ENCODE peak calls at places on chromosomes 7 and 10, in four cellular contexts. W is MM.1S, S is sigmoid colon, U is pancreas. K is an unnamed sample.

GRCh38 chr7:135833642-135834041 is 85.0 kb upstream of the FAM180A start:
- DNase-seq in W (no peak), S (no peak), U (no peak), K (no peak)

GRCh38 chr7:100544949-100545635 is 6.1 kb downstream of the AGFG2 start:
- DNase-seq in W (no peak), S (no peak), U (no peak), K (no peak)

GRCh38 chr7:148704189-148704588 is 5.5 kb downstream of the CUL1 start:
- DNase-seq in W (no peak), S (no peak), U (no peak), K (no peak)

GRCh38 chr10:111118758-111119157 is 41.9 kb downstream of the ADRA2A start:
- DNase-seq in W (no peak), S (no peak), U (no peak), K (no peak)

GRCh38 chr7:100065452-100066186 is 15.9 kb downstream of the ZNF3 start:
- DNase-seq in W (no peak), S (peak), U (no peak), K (no peak)

GRCh38 chr10:22681783-22682183 is 32.6 kb downstream of the PIP4K2A start:
- DNase-seq in W (no peak), S (no peak), U (peak), K (no peak)

GRCh38 chr7:57423768-57424167 is 26.2 kb upstream of the ZNF716 start:
- DNase-seq in W (no peak), S (no peak), U (no peak), K (no peak)

GRCh38 chr7:107638594-107638993 is 22.0 kb upstream of the SLC26A4 start:
- DNase-seq in W (peak), S (no peak), U (no peak), K (no peak)

GRCh38 chr7:80302078-80302477 is 167.4 kb downstream of the GNAI1 start:
- DNase-seq in W (no peak), S (no peak), U (no peak), K (no peak)

GRCh38 chr10:78981257-78981969 is 87.4 kb upstream of the ZMIZ1 start:
- DNase-seq in W (peak), S (no peak), U (no peak), K (no peak)

GRCh38 chr7:55496906-55497305 is 75.4 kb downstream of the VOPP1 start:
- DNase-seq in W (no peak), S (no peak), U (no peak), K (no peak)

GRCh38 chr7:27091936-27092752 is 3.7 kb downstream of the HOXA1 start:
- DNase-seq in W (no peak), S (no peak), U (no peak), K (no peak)

GRCh38 chr7:90191648-90192047 is 19.9 kb upstream of the STEAP2 start:
- DNase-seq in W (no peak), S (no peak), U (no peak), K (no peak)

GRCh38 chr7:90188281-90188680 is 23.3 kb upstream of the STEAP2 start:
- DNase-seq in W (no peak), S (no peak), U (no peak), K (no peak)

GRCh38 chr7:90190995-90191394 is 20.5 kb upstream of the STEAP2 start:
- DNase-seq in W (no peak), S (no peak), U (no peak), K (no peak)

GRCh38 chr7:90194911-90195809 is 16.4 kb upstream of the STEAP2 start:
- DNase-seq in W (no peak), S (no peak), U (no peak), K (no peak)

GRCh38 chr7:90192876-90193765 is 18.4 kb upstream of the STEAP2 start:
- DNase-seq in W (peak), S (no peak), U (no peak), K (no peak)
- H3K27ac ChIP-seq in W (no peak), S (no peak), U (no peak), K (no peak)

DNA sequence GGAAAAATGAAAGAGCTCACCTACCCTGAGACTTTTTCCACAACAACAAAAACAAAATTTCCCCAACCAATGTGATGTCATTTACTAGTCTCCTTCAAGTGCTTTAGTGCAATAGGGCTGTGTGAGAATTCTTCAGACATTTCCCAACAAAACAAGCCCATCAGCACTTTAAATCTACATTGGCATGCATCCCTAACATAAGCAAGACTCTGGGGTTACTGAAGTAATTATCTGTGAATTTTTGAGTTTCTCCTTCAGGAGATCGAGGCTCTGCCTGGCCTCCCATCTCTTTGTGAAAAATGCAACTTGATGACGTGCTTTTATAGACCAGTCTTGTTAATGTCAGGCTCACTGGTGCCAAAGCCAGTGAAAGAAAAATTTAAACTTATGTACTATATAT is 255.6 kb downstream of the GFRA1 start:
- DNase-seq in W (no peak), S (no peak), U (no peak), K (no peak)
- H3K27ac ChIP-seq in W (no peak), S (no peak), U (no peak), K (no peak)

DNA sequence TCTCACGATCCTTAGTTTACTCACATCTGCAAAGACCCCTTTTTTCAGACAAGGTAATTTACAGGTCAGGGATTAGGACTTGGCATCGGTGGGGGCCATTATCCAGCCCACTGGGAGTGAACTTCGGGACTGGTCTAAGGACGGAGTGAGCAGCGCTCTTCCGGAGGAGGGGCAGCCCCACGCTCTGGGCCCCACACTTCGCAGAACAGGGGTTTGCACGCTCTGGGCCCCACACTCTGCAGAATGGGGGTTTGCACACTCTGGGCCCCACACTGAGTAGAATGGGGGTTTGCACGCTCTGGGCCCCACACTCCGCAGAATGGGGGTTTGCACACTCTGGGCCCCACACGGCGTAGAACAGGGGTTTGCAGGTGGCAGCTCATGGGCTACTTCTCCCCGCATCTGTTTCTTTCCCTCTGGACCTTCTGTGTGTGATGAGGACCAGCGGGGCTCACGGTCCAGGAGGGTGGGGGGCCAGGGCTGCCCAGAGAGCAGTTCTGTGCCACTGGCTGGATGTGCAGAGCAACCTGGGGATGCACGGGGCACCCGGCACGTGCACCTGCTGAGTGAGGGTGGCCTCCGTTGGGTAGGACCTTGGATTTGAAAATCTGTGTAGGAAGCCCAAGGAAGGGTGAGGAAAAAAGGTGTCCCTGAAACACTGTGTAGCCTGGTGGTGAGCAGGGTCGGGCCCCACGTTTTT is 134.8 kb downstream of the WDR37 start:
- DNase-seq in W (no peak), S (peak), U (no peak), K (no peak)
- H3K27ac ChIP-seq in W (no peak), S (no peak), U (no peak), K (peak)

GRCh38 chr10:88386878-88387773 is 196.0 kb downstream of the RNLS start:
- DNase-seq in W (peak), S (peak), U (peak), K (peak)
- H3K27ac ChIP-seq in W (peak), S (peak), U (peak), K (peak)

GRCh38 chr10:32950457-32951109 is 7.4 kb downstream of the ITGB1 start:
- DNase-seq in W (no peak), S (no peak), U (no peak), K (no peak)
- H3K27ac ChIP-seq in W (no peak), S (peak), U (no peak), K (no peak)

GRCh38 chr10:119415536-119416527 is 126.7 kb downstream of the RGS10 start:
- DNase-seq in W (no peak), S (no peak), U (no peak), K (no peak)

GRCh38 chr10:119418401-119418800 is 124.1 kb downstream of the RGS10 start:
- DNase-seq in W (no peak), S (no peak), U (no peak), K (no peak)

GRCh38 chr10:119417852-119418251 is 124.7 kb downstream of the RGS10 start:
- DNase-seq in W (no peak), S (no peak), U (no peak), K (no peak)

GRCh38 chr10:119415121-119415520 is 127.4 kb downstream of the RGS10 start:
- DNase-seq in W (no peak), S (no peak), U (no peak), K (no peak)

GRCh38 chr10:119416855-119417254 is 125.7 kb downstream of the RGS10 start:
- DNase-seq in W (peak), S (peak), U (peak), K (no peak)
- H3K27ac ChIP-seq in W (no peak), S (no peak), U (no peak), K (no peak)

GRCh38 chr7:42494199-42494710 is 257.2 kb upstream of the GLI3 start:
- DNase-seq in W (no peak), S (no peak), U (no peak), K (no peak)
- H3K27ac ChIP-seq in W (no peak), S (peak), U (no peak), K (no peak)

GRCh38 chr10:35890970-35891330 is 248.9 kb upstream of the FZD8 start:
- DNase-seq in W (no peak), S (no peak), U (no peak), K (no peak)

GRCh38 chr10:35888400-35888799 is 246.3 kb upstream of the FZD8 start:
- DNase-seq in W (no peak), S (no peak), U (no peak), K (no peak)

GRCh38 chr10:35887686-35888085 is 245.6 kb upstream of the FZD8 start:
- DNase-seq in W (no peak), S (no peak), U (no peak), K (no peak)

GRCh38 chr10:35890061-35890969 is 248.2 kb upstream of the FZD8 start:
- DNase-seq in W (no peak), S (peak), U (no peak), K (no peak)

DNA sequence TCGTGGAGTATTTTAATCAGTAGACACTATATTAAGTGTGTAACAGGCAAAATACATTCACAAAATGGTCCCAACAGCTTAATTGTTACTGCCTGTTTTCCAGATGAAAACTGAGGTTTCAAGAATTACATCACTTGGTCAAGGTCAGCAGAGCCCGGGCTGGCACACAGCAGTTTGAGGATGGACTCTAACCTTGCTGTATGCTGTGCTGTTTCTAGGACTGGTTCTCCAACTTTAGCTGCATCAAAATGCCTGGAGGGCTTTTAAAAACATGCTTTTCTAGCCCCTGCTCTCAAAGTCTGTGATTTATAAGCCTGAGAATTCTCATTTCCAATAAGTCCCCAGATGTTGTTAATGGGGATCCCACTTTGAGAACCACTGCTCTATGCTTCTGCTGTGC is 247.1 kb upstream of the FZD8 start:
- DNase-seq in W (no peak), S (no peak), U (no peak), K (no peak)
- H3K27ac ChIP-seq in W (no peak), S (peak), U (no peak), K (no peak)

GRCh38 chr10:58451490-58451889 is 61.2 kb upstream of the BICC1 start:
- DNase-seq in W (no peak), S (no peak), U (no peak), K (no peak)

GRCh38 chr10:58448121-58448935 is 63.1 kb downstream of the TFAM start:
- DNase-seq in W (no peak), S (no peak), U (no peak), K (no peak)

GRCh38 chr10:58457761-58458616 is 54.7 kb upstream of the BICC1 start:
- DNase-seq in W (no peak), S (peak), U (peak), K (no peak)

GRCh38 chr10:58456180-58456579 is 56.5 kb upstream of the BICC1 start:
- DNase-seq in W (no peak), S (no peak), U (no peak), K (no peak)

GRCh38 chr10:58453098-58453497 is 59.6 kb upstream of the BICC1 start:
- DNase-seq in W (no peak), S (no peak), U (no peak), K (no peak)
- H3K27ac ChIP-seq in W (no peak), S (no peak), U (no peak), K (no peak)